ENCODE peak calls at places on chromosomes 16 and 17, in six cellular contexts. B is GM12892, E is iPS-NIHi11, Y is MV-4-11, G is left colon, X is NCI-H345. V is an unnamed sample.

GRCh38 chr16:28261916-28262315 is 30.4 kb upstream of the SBK1 start:
- DNase-seq in B (no peak), E (no peak), Y (no peak), G (no peak), X (no peak), V (no peak)

GRCh38 chr16:49567940-49568339 is 194.3 kb downstream of the C16orf78 start:
- DNase-seq in B (no peak), E (no peak), Y (no peak), G (no peak), X (no peak), V (no peak)

GRCh38 chr17:40937384-40937819 is at the start of gene KRT23:
- DNase-seq in B (no peak), E (peak; percentile 46), Y (no peak), G (no peak), X (no peak), V (no peak)

GRCh38 chr17:32859857-32860525 is 16.9 kb downstream of the MYO1D start:
- DNase-seq in B (no peak), E (no peak), Y (no peak), G (no peak), X (no peak), V (no peak)

GRCh38 chr17:39225308-39225973 is at the start of gene STAC2:
- DNase-seq in B (peak; percentile 29), E (no peak), Y (no peak), G (no peak), X (no peak), V (no peak)

GRCh38 chr17:69358688-69359596 is 32.0 kb upstream of the ABCA5 start:
- DNase-seq in B (no peak), E (peak; percentile 66), Y (no peak), G (no peak), X (peak; percentile 13), V (no peak)

GRCh38 chr16:57797526-57798266 is 4.6 kb downstream of the KIFC3 start:
- DNase-seq in B (no peak), E (peak; percentile 75), Y (no peak), G (no peak), X (no peak), V (no peak)

GRCh38 chr16:81720973-81721907 is 57.9 kb upstream of the PLCG2 start:
- DNase-seq in B (no peak), E (no peak), Y (peak; percentile 84), G (no peak), X (no peak), V (peak; percentile 40)

GRCh38 chr17:35716173-35716572 is 15.3 kb upstream of the RASL10B start:
- DNase-seq in B (no peak), E (no peak), Y (no peak), G (no peak), X (no peak), V (no peak)

GRCh38 chr16:27330542-27330941 is 16.8 kb downstream of the IL4R start:
- DNase-seq in B (no peak), E (no peak), Y (no peak), G (peak; percentile 76), X (no peak), V (no peak)

GRCh38 chr16:29860218-29860617 is 2.8 kb downstream of the CDIPT start:
- DNase-seq in B (no peak), E (no peak), Y (no peak), G (no peak), X (no peak), V (no peak)

GRCh38 chr17:65678534-65678933 is 117.1 kb upstream of the AXIN2 start:
- DNase-seq in B (no peak), E (no peak), Y (no peak), G (no peak), X (no peak), V (no peak)

GRCh38 chr17:79065105-79065670 is 9.4 kb upstream of the ENGASE start:
- DNase-seq in B (no peak), E (peak; percentile 63), Y (peak; percentile 40), G (no peak), X (peak; percentile 25), V (peak; percentile 55)

GRCh38 chr16:48408688-48409087 is 23.5 kb upstream of the SIAH1 start:
- DNase-seq in B (no peak), E (no peak), Y (peak; percentile 63), G (peak; percentile 56), X (no peak), V (peak; percentile 80)

GRCh38 chr16:48592839-48593429 is 17.0 kb downstream of the N4BP1 start:
- DNase-seq in B (no peak), E (no peak), Y (no peak), G (no peak), X (no peak), V (no peak)

GRCh38 chr16:35141303-35141702 is 1681.9 kb downstream of the TP53TG3F start:
- DNase-seq in B (no peak), E (no peak), Y (no peak), G (no peak), X (no peak), V (no peak)

GRCh38 chr17:41500131-41500911 is 5.1 kb downstream of the KRT13 start:
- DNase-seq in B (no peak), E (no peak), Y (no peak), G (no peak), X (no peak), V (no peak)

GRCh38 chr17:17518951-17519350 is 22.8 kb upstream of the RASD1 start:
- DNase-seq in B (no peak), E (no peak), Y (no peak), G (no peak), X (no peak), V (no peak)

GRCh38 chr17:32426894-32427293 is 17.4 kb upstream of the PSMD11 start:
- DNase-seq in B (no peak), E (no peak), Y (no peak), G (no peak), X (no peak), V (no peak)

GRCh38 chr17:77492446-77493237 is 351.9 kb downstream of the SEC14L1 start:
- DNase-seq in B (peak; percentile 14), E (no peak), Y (no peak), G (peak; percentile 25), X (no peak), V (no peak)

GRCh38 chr16:74650966-74651567 is 15.6 kb downstream of the RFWD3 start:
- DNase-seq in B (no peak), E (no peak), Y (no peak), G (no peak), X (no peak), V (peak; percentile 9)

GRCh38 chr16:47565454-47565853 is 104.3 kb downstream of the PHKB start:
- DNase-seq in B (no peak), E (no peak), Y (peak; percentile 98), G (peak; percentile 43), X (no peak), V (peak; percentile 87)

GRCh38 chr16:49346459-49346858 is 27.1 kb upstream of the C16orf78 start:
- DNase-seq in B (no peak), E (no peak), Y (no peak), G (no peak), X (no peak), V (no peak)

V was measured in Kasumi-1.